ENCODE peak calls at places on chromosomes 2 and 18, in four cellular contexts. N, V, M and J are unnamed samples.

GRCh38 chr2:8408560-8409460 is 273.0 kb upstream of the ID2 start:
- DNase-seq in V (no peak), M (no peak), N (peak), J (no peak)

GRCh38 chr2:152861349-152861942 is 143.0 kb downstream of the ARL6IP6 start:
- DNase-seq in N (no peak), M (peak), V (peak), J (peak)

GRCh38 chr2:33391582-33392255 is 84.7 kb upstream of the RASGRP3 start:
- DNase-seq in N (no peak), M (no peak), V (no peak), J (no peak)

GRCh38 chr2:105712981-105713596 is 31.6 kb upstream of the NCK2 start:
- DNase-seq in N (no peak), M (no peak), V (no peak), J (no peak)

GRCh38 chr2:18373664-18374063 is 186.8 kb downstream of the RDH14 start:
- DNase-seq in M (no peak), V (no peak), N (no peak), J (no peak)

GRCh38 chr2:131724019-131724418 is 196.3 kb downstream of the CCDC74A start:
- DNase-seq in V (no peak), M (no peak), N (no peak), J (no peak)

GRCh38 chr18:12420831-12421421 is 13.2 kb downstream of the PRELID3A start:
- DNase-seq in M (peak), N (no peak), V (peak), J (no peak)

GRCh38 chr2:16030206-16031054 is 90.1 kb downstream of the MYCN start:
- DNase-seq in N (no peak), M (no peak), V (no peak), J (no peak)

GRCh38 chr18:72544092-72544886 is at the start of gene CBLN2:
- DNase-seq in N (no peak), M (peak), V (peak), J (peak)

GRCh38 chr2:213806125-213806726 is 522.0 kb downstream of the SPAG16 start:
- DNase-seq in V (peak), N (no peak), M (no peak), J (no peak)

GRCh38 chr18:48799724-48800315 is 150.9 kb downstream of the SMAD7 start:
- DNase-seq in N (no peak), M (peak), V (no peak), J (no peak)

GRCh38 chr2:156215656-156216055 is 116.9 kb downstream of the NR4A2 start:
- DNase-seq in V (no peak), N (no peak), M (no peak), J (no peak)

GRCh38 chr2:218311908-218312756 is 19.8 kb upstream of the TMBIM1 start:
- DNase-seq in M (no peak), N (no peak), V (peak), J (no peak)

GRCh38 chr18:44815108-44815507 is 134.4 kb downstream of the SETBP1 start:
- DNase-seq in M (no peak), N (no peak), V (no peak), J (no peak)

GRCh38 chr2:151063271-151063670 is 198.4 kb downstream of the RBM43 start:
- DNase-seq in N (no peak), V (no peak), M (no peak), J (peak)

GRCh38 chr2:158056875-158057274 is 44.8 kb upstream of the UPP2 start:
- DNase-seq in M (no peak), V (peak), N (no peak), J (no peak)

GRCh38 chr2:17573085-17573805 is 32.7 kb downstream of the VSNL1 start:
- DNase-seq in M (no peak), N (no peak), V (peak), J (no peak)

GRCh38 chr2:216465580-216466197 is 33.0 kb upstream of the RPL37A start:
- DNase-seq in N (no peak), V (no peak), M (no peak), J (no peak)
- TF ChIP-seq ZNF274 in N (no peak), V (no peak), M (no peak), J (no peak)

DNA sequence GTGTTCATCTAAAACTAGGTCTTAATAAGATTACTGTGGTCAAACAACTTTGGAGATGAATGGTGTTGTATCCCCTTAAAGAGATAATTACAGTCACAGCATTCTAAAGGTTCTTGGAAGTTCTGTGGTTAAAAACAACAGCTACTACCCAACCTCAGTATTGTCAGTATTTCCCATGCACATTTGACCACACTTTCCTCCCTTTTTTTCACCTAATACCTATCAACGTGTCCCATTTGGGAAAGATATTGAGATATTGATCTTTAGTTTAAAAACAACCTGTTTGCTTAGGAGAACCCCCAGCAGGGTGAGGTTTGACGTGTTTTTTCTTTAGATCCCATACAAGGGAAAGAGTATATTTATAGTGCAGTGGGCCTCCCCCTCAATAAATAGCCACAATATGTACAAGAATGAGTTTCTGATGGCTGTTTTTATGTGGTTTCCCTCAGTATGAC is 65.6 kb downstream of the WDR7 start:
- DNase-seq in M (no peak), V (no peak), N (peak), J (no peak)
- TF ChIP-seq SUZ12 in M (no peak), V (no peak), N (no peak), J (no peak)

DNA sequence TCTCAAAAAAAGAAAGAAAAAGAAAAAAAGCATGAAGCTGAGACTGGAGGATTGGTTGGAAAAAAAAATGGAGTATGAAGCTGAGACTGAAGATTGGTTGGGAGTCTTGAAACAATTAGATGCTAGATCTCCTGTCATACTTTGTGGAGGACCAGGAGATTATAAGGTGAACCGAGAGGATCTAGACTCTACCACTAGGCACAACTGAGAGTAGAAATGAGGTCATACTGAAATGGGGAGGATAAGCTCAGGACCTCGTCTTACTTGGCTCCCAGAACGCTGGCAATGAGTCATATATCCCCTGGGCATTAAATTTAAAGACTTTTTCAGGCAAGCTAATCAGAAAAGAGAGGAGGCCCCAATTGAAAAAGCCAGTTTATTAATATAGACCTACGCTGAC is 3.3 kb upstream of the ORC2 start:
- DNase-seq in M (no peak), N (peak), V (no peak), J (no peak)
- TF ChIP-seq ZNF274 in M (no peak), N (no peak), V (no peak), J (no peak)

GRCh38 chr18:73913505-73913904 is 234.1 kb downstream of the FBXO15 start:
- DNase-seq in N (no peak), M (no peak), V (no peak), J (no peak)

DNA sequence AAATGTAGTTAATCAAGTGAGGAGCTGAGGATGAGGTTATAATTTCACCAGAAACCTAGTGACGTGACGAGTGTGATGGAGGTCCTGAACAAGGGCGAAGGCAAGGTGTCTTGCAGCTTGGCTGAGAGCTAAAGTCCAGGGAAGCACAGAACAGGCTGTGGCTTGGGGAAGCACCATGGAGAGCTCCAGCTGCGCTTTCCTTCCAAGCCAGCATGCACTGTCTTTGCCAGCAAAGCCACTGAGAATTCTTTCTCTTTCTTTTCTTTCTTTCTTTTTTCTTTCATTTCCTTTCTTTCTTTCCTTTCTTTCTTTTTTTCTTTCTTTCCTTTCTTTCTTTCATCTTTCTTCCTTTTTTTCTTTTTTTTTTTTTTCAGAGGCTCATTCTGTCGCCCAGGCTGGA is 239.3 kb downstream of the FBXO15 start:
- DNase-seq in N (no peak), V (no peak), M (peak), J (peak)
- TF ChIP-seq SUZ12 in N (no peak), V (no peak), M (no peak), J (no peak)

GRCh38 chr2:227180286-227180685 is 15.9 kb downstream of the COL4A3 start:
- DNase-seq in M (no peak), N (no peak), V (no peak), J (no peak)
- TF ChIP-seq ZNF274 in M (no peak), N (no peak), V (no peak), J (no peak)

DNA sequence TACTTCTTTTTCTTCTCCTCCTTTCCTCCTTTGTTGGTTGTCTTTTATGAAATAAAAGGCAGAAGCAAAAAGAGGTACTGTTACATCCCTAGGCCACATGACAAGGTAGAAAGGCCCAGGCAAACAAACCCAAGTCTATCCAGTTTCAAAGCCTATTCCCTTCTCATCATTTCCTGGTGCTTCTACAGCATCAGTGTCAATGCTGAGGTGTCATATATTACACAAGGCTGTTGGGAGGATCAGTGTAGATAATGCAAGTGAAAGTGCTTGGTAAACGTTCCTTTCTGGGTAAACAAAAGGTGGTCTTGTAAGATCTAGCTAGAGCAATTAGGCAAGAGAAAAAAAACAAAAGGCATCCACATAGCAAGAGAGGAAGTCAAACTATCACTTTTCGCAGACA is 64.9 kb downstream of the EVA1A start:
- DNase-seq in N (no peak), V (peak), M (no peak), J (no peak)
- TF ChIP-seq SUZ12 in N (no peak), V (no peak), M (no peak), J (no peak)

DNA sequence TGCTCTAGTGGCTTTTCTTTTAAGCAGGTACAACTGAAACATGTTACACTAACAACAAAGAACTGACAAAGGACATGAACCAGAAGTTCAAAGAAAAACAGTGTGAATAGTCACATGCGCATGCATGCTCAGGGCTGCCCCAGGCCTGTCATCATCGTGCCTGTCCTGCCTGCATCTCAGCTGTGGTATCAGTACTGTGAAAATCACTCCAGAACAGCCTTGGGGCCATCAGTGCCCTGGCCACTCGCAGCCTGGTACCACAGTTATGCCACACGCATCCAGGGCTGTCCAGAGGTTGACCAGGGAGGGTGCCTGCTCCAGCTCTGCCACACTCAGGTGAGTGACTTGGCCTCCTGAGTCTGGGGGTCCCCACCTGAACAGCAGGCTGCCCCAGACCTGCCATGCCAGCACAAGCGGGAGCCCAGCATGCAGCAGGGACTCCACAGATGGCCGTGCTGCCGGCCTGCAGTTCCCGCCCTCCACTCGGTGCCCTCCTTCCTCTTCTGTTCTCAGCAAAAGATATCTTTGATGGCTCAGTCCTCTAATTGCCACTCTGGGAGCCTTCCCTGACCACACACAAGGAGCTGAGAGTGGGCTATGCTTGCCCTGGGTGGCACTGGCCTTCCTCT is 12.3 kb downstream of the LIMS2 start:
- DNase-seq in V (no peak), N (no peak), M (no peak), J (no peak)
- TF ChIP-seq ZNF274 in V (no peak), N (no peak), M (no peak), J (no peak)

GRCh38 chr2:27303093-27304025 is 4.9 kb downstream of the UCN start:
- DNase-seq in N (no peak), M (peak), V (peak), J (peak)
- TF ChIP-seq SUZ12 in N (no peak), M (no peak), V (no peak), J (no peak)

GRCh38 chr2:4618630-4619228 is 915.4 kb downstream of the DCDC2C start:
- DNase-seq in N (no peak), V (no peak), M (no peak), J (no peak)
- TF ChIP-seq ZNF274 in N (no peak), V (no peak), M (no peak), J (no peak)